ENCODE peak calls at places on chromosomes 2 and 18, in eight cellular contexts. C is IMR-90, P is left ventricle myocardium inferior, S is gastrocnemius medialis, Q is A549, Y is sigmoid colon, I is heart left ventricle, M is PC-9. E is an unnamed sample. For H3K9me3 and H3K4me1, the result is how much of the 10 kb centered on the place peaks cover.

GRCh38 chr2:229339613-229340012 is 68.5 kb upstream of the PID1 start:
- DNase-seq in C (no peak), P (no peak), S (no peak), Q (no peak), Y (no peak), I (no peak), M (no peak), E (no peak)

GRCh38 chr2:29920130-29920577 is 1.2 kb downstream of the ALK start:
- DNase-seq in C (no peak), P (peak), S (no peak), Q (peak), Y (no peak), I (peak), M (no peak), E (peak)

GRCh38 chr2:142280846-142281245 is 150.0 kb upstream of the LRP1B start:
- DNase-seq in C (no peak), P (no peak), S (no peak), Q (no peak), Y (no peak), I (no peak), M (no peak), E (no peak)

GRCh38 chr2:226888971-226889370 is 53.1 kb downstream of the RHBDD1 start:
- DNase-seq in C (peak), P (no peak), S (no peak), Q (no peak), Y (no peak), I (no peak), M (no peak), E (no peak)

GRCh38 chr18:27185025-27185763 is at the start of gene CHST9:
- DNase-seq in C (no peak), P (peak), S (no peak), Q (no peak), Y (no peak), I (no peak), M (no peak), E (no peak)

GRCh38 chr18:28725876-28726275 is 548.9 kb upstream of the CDH2 start:
- DNase-seq in C (peak), P (no peak), S (no peak), Q (no peak), Y (no peak), I (no peak), M (no peak), E (no peak)

GRCh38 chr18:35460719-35461118 is 37.0 kb downstream of the INO80C start:
- DNase-seq in C (peak), P (no peak), S (no peak), Q (no peak), Y (no peak), I (no peak), M (peak), E (no peak)

GRCh38 chr2:46014911-46015654 is 282.1 kb upstream of the EPAS1 start:
- DNase-seq in C (no peak), P (no peak), S (no peak), Q (no peak), Y (no peak), I (peak), M (no peak), E (no peak)

GRCh38 chr2:50879457-50879856 is 152.5 kb downstream of the NRXN1 start:
- DNase-seq in C (no peak), P (no peak), S (no peak), Q (no peak), Y (no peak), I (no peak), M (no peak), E (no peak)

GRCh38 chr18:68284236-68284635 is 430.7 kb downstream of the TMX3 start:
- DNase-seq in C (no peak), P (no peak), S (no peak), Q (no peak), Y (no peak), I (no peak), M (no peak), E (no peak)

GRCh38 chr2:159484537-159484936 is 131.8 kb downstream of the BAZ2B start:
- DNase-seq in C (no peak), P (no peak), S (no peak), Q (no peak), Y (no peak), I (no peak), M (no peak), E (no peak)

GRCh38 chr2:119939915-119940314 is 73.0 kb upstream of the EPB41L5 start:
- DNase-seq in C (no peak), P (no peak), S (no peak), Q (no peak), Y (no peak), I (no peak), M (no peak), E (no peak)

GRCh38 chr2:233814436-233814835 is 36.3 kb downstream of the MROH2A start:
- DNase-seq in C (no peak), P (no peak), S (no peak), Q (no peak), Y (peak), I (no peak), M (no peak), E (no peak)

GRCh38 chr18:79897940-79898625 is 53.4 kb downstream of the SLC66A2 start:
- DNase-seq in C (no peak), P (no peak), S (no peak), Q (no peak), Y (no peak), I (no peak), M (no peak), E (no peak)
- H3K9me3 ChIP-seq in C (under half), P (half or more), S (under half), Q (under half), Y (under half), I (under half), M (under half), E (under half)

GRCh38 chr18:63971320-63972071 is 1.6 kb downstream of the SERPINB8 start:
- DNase-seq in C (no peak), P (no peak), S (no peak), Q (no peak), Y (no peak), I (no peak), M (no peak), E (no peak)

GRCh38 chr18:63965716-63966330 is 4.1 kb upstream of the SERPINB8 start:
- DNase-seq in C (no peak), P (no peak), S (no peak), Q (no peak), Y (no peak), I (no peak), M (no peak), E (no peak)

GRCh38 chr18:63974991-63975390 is 5.1 kb downstream of the SERPINB8 start:
- DNase-seq in C (peak), P (no peak), S (no peak), Q (no peak), Y (no peak), I (no peak), M (no peak), E (no peak)

GRCh38 chr18:63970803-63971191 is 916 bp downstream of the SERPINB8 start:
- DNase-seq in C (peak), P (peak), S (no peak), Q (no peak), Y (peak), I (peak), M (peak), E (peak)

GRCh38 chr18:63969965-63970802 is at the start of gene SERPINB8:
- DNase-seq in C (peak), P (peak), S (peak), Q (peak), Y (peak), I (peak), M (peak), E (peak)
- H3K4me1 ChIP-seq in C (under half), P (under half), S (under half), Q (under half), Y (under half), I (under half), M (under half), E (under half)

DNA sequence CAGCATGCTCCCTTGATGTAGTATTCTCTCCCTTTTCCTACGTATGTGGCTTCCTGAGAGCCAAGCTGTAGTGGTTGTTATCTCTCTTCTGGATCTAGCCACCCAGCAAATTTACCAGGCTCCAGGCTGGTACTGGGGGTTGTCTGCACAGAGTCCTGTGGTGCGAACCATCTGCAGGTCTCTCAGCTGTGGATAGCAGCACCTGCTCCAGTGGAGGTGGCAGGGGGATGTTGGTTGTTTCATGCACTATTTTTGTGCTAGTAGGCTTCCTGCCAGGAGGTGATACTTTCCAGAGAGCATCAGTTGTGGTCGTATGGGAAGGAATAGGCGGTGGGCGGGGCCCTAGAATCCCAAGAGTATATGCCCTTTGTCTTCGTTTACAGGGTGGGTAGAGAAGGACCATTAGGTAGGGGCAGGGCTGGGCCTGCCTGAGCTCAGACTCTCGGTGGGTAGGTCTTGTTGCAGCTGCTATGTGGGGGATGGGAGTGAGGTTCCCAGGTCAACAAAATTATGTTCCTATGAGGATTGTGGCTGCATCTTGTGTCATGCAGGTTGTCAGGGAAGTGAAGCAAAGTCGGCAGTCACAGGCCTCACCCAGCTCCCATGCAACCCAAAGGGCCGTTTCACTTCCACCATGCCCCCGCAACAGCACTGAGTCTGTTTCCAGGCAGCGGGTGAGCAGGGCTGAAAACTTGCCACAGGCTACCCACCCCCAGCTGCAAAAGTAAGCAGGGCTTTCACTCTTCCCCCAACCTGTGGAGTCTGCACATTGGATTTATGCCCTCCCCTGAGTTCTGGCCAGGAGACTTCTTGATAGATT is 1139.5 kb downstream of the BCL11A start:
- DNase-seq in C (no peak), P (no peak), S (no peak), Q (no peak), Y (no peak), I (no peak), M (no peak), E (no peak)
- H3K9me3 ChIP-seq in C (under half), P (half or more), S (under half), Q (under half), Y (under half), I (under half), M (under half), E (under half)

DNA sequence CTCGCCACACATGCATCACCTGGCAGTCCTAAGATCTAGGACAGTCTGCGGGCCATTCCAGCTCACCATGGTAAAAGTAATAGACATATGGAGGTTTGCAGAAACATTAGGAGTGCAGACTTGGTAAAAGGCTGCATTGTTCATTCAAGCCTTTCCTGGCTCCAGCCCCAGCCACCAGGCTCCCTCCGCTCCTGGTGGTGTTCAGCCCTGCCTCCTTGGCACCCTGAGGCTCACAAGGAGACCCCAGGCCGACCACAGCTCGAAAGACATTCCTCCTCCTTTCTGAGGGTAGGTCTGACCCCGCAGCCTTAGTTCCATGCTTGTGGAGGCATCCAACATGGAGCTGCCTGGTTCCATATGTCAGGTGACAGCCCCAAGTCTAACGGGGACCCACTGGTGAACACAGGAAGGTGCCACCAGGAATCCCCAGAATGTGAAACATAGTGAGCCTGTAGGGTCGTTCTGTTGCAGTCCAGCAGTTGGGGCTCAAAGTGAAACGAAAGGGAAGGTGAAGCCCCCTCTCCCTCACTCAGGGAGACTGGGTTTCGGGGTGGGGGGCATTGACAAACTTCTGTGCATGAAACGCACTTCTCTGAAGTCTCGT is 5.0 kb upstream of the SP100 start:
- DNase-seq in C (no peak), P (no peak), S (no peak), Q (no peak), Y (no peak), I (no peak), M (no peak), E (no peak)
- H3K4me1 ChIP-seq in C (under half), P (half or more), S (under half), Q (under half), Y (under half), I (under half), M (under half), E (under half)

E was measured in aorta.